ENCODE peak calls at places on chromosomes 6 and 20, in nine cellular contexts. Q, D, I, R, Z, G, A, J and Y are unnamed samples.
A peak's percentile ranks its signal among the peaks of the same experiment; 100 is the strongest.

GRCh38 chr6:139271056-139271455 is 20.7 kb downstream of the TXLNB start:
- DNase-seq in Q (peak; percentile 6), D (no peak), I (no peak), R (no peak), Z (no peak), G (no peak), A (peak; percentile 40), J (no peak), Y (no peak)

GRCh38 chr6:131792091-131792496 is 15.7 kb upstream of the ENPP1 start:
- DNase-seq in Q (no peak), D (no peak), I (no peak), R (no peak), Z (no peak), G (no peak), A (peak; percentile 79), J (peak; percentile 14), Y (no peak)

GRCh38 chr6:154656660-154657059 is 76.6 kb upstream of the SCAF8 start:
- DNase-seq in Q (no peak), D (no peak), I (no peak), R (no peak), Z (no peak), G (no peak), A (no peak), J (no peak), Y (no peak)

GRCh38 chr20:49420811-49421295 is 61.6 kb downstream of the KCNB1 start:
- DNase-seq in Q (no peak), D (no peak), I (no peak), R (peak; percentile 48), Z (no peak), G (no peak), A (no peak), J (no peak), Y (peak; percentile 31)

GRCh38 chr6:75642314-75642713 is 40.6 kb downstream of the SENP6 start:
- DNase-seq in Q (no peak), D (no peak), I (no peak), R (no peak), Z (no peak), G (no peak), A (no peak), J (no peak), Y (no peak)

GRCh38 chr6:159988983-159989454 is 20.1 kb downstream of the IGF2R start:
- DNase-seq in Q (peak; percentile 23), D (no peak), I (no peak), R (no peak), Z (no peak), G (no peak), A (peak; percentile 73), J (no peak), Y (peak; percentile 81)

GRCh38 chr6:162264581-162264980 is 463.0 kb downstream of the PRKN start:
- DNase-seq in Q (no peak), D (no peak), I (no peak), R (no peak), Z (no peak), G (no peak), A (no peak), J (no peak), Y (no peak)

GRCh38 chr6:44052419-44053011 is 74.7 kb downstream of the MRPL14 start:
- DNase-seq in Q (no peak), D (no peak), I (no peak), R (no peak), Z (no peak), G (no peak), A (peak; percentile 79), J (peak; percentile 46), Y (peak; percentile 82)

GRCh38 chr6:136607932-136608772 is 57.9 kb upstream of the MAP7 start:
- DNase-seq in Q (peak; percentile 35), D (peak; percentile 67), I (peak; percentile 83), R (no peak), Z (peak; percentile 74), G (peak; percentile 26), A (peak; percentile 76), J (peak; percentile 82), Y (peak; percentile 71)